ENCODE peak calls at places on chromosomes 3 and 15, in six cellular contexts. K is K562, O is HepG2, F is GM12891, V is H1, P is GM12878. C is an unnamed sample.

GRCh38 chr3:122572940-122573412 is 4.5 kb upstream of the PARP15 start:
- DNase-seq in K (no peak), O (peak; percentile 88), F (no peak), V (no peak), P (peak; percentile 77), C (no peak)

GRCh38 chr3:170644711-170645110 is 58.8 kb upstream of the SLC7A14 start:
- DNase-seq in K (no peak), O (no peak), F (no peak), V (no peak), P (no peak), C (no peak)

GRCh38 chr3:76497636-76498035 is 542.3 kb upstream of the ROBO2 start:
- DNase-seq in K (no peak), O (peak; percentile 1), F (no peak), V (peak; percentile 54), P (no peak), C (no peak)

GRCh38 chr3:186953011-186953487 is 22.7 kb downstream of the ST6GAL1 start:
- DNase-seq in K (no peak), O (no peak), F (no peak), V (no peak), P (no peak), C (no peak)

GRCh38 chr15:74402337-74402839 is 31.4 kb downstream of the SEMA7A start:
- DNase-seq in K (no peak), O (no peak), F (no peak), V (no peak), P (no peak), C (no peak)

GRCh38 chr3:53162672-53163458 is 1.9 kb downstream of the PRKCD start:
- DNase-seq in K (peak; percentile 31), O (no peak), F (no peak), V (no peak), P (no peak), C (no peak)

GRCh38 chr15:48486228-48486627 is 155.0 kb downstream of the DUT start:
- DNase-seq in K (no peak), O (no peak), F (no peak), V (no peak), P (peak; percentile 20), C (no peak)

GRCh38 chr15:88656760-88657221 is 18.0 kb downstream of the ISG20 start:
- DNase-seq in K (no peak), O (no peak), F (peak; percentile 68), V (no peak), P (peak; percentile 56), C (peak; percentile 74)

GRCh38 chr3:50246517-50246954 is 10.5 kb downstream of the GNAI2 start:
- DNase-seq in K (peak; percentile 49), O (no peak), F (peak; percentile 83), V (no peak), P (no peak), C (peak; percentile 79)

GRCh38 chr3:120559228-120560061 is 36.7 kb upstream of the NDUFB4 start:
- DNase-seq in K (peak; percentile 17), O (peak; percentile 15), F (no peak), V (peak; percentile 76), P (no peak), C (no peak)

GRCh38 chr3:177026505-177027277 is 170.6 kb downstream of the TBL1XR1 start:
- DNase-seq in K (no peak), O (no peak), F (no peak), V (no peak), P (no peak), C (no peak)

GRCh38 chr3:24004171-24004938 is 59.3 kb downstream of the NR1D2 start:
- DNase-seq in K (no peak), O (no peak), F (no peak), V (no peak), P (peak; percentile 26), C (no peak)

GRCh38 chr3:44845528-44846520 is 15.9 kb upstream of the TMEM42 start:
- DNase-seq in K (no peak), O (no peak), F (no peak), V (no peak), P (no peak), C (no peak)

GRCh38 chr3:168061332-168061996 is 34.3 kb downstream of the GOLIM4 start:
- DNase-seq in K (no peak), O (peak; percentile 13), F (no peak), V (no peak), P (no peak), C (no peak)

GRCh38 chr3:141646760-141647561 is 91.1 kb upstream of the RNF7 start:
- DNase-seq in K (peak; percentile 65), O (peak; percentile 69), F (no peak), V (no peak), P (no peak), C (no peak)

GRCh38 chr3:134426660-134427181 is 52.5 kb upstream of the AMOTL2 start:
- DNase-seq in K (no peak), O (no peak), F (no peak), V (no peak), P (no peak), C (no peak)

GRCh38 chr3:4471907-4472306 is 4.8 kb upstream of the SUMF1 start:
- DNase-seq in K (no peak), O (no peak), F (no peak), V (no peak), P (no peak), C (no peak)

GRCh38 chr3:117674321-117674720 is 964.7 kb downstream of the TUSC7 start:
- DNase-seq in K (no peak), O (no peak), F (no peak), V (no peak), P (no peak), C (no peak)

GRCh38 chr3:13194285-13195209 is 121.3 kb upstream of the IQSEC1 start:
- DNase-seq in K (no peak), O (peak; percentile 77), F (no peak), V (no peak), P (no peak), C (no peak)

GRCh38 chr3:64129106-64129505 is 96.2 kb downstream of the PRICKLE2 start:
- DNase-seq in K (no peak), O (no peak), F (no peak), V (no peak), P (no peak), C (no peak)

DNA sequence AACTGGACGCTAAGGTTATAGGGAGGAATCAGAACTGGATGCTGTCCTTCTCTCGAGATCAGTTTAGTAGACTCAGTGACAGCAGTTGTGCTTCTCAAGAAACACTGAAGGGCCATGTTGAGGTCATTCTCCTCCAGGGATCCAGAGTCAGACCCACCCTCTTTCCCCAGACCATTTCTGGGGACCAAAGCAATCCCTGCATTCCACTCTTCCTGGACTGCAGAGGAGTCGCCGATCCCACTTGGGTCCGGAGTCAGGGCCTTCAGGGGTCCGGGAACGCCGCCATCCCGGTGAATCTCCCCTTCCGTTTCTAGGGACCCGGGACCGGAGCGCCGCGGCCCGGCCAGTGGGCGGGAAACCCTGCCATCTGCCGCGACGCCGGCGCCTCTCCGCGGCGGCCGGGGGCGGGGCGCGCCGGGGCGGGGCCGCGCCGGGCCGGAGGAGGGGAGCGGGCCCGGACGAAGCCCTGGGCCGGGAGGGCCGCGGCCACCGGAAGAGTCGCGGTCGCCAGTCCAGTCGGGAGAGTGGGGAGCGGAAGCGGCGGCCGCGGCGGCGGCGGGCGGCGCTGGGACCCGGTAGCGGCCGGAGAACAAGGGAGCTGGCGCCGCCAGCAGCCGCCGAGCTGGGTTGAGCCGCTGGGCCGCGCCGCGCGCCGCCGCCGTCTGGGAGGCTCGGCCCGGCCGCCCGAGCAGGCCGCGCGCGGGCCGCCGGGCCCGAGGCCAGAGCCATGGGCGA is at the start of gene DVL3:
- DNase-seq in K (peak; percentile 93), O (peak; percentile 50), F (peak; percentile 75), V (peak; percentile 76), P (no peak), C (peak; percentile 88)
- TF ChIP-seq POLR2A in K (peak; percentile 51), O (peak; percentile 60), F (no peak), V (peak; percentile 57), P (peak; percentile 55), C (no peak)

GRCh38 chr3:143650827-143651226 is 197.4 kb downstream of the SLC9A9 start:
- DNase-seq in K (no peak), O (no peak), F (no peak), V (no peak), P (no peak), C (no peak)
- TF ChIP-seq TAF1 in K (no peak), O (no peak), F (no peak), V (no peak), P (no peak), C (no peak)

GRCh38 chr3:183447206-183448001 is 19.0 kb upstream of the MCF2L2 start:
- DNase-seq in K (peak; percentile 92), O (peak; percentile 92), F (peak; percentile 50), V (peak; percentile 95), P (peak; percentile 43), C (peak; percentile 43)
- TF ChIP-seq POLR2A in K (peak; percentile 97), O (peak; percentile 97), F (peak; percentile 83), V (peak; percentile 97), P (peak; percentile 92), C (peak; percentile 68)

GRCh38 chr3:194218646-194219453 is 82.9 kb downstream of the HES1 start:
- DNase-seq in K (no peak), O (no peak), F (no peak), V (no peak), P (no peak), C (no peak)
- TF ChIP-seq TAF1 in K (no peak), O (no peak), F (no peak), V (no peak), P (no peak), C (no peak)

GRCh38 chr3:194162070-194162678 is 26.2 kb downstream of the HES1 start:
- DNase-seq in K (no peak), O (peak; percentile 17), F (no peak), V (no peak), P (no peak), C (no peak)

GRCh38 chr3:194163697-194164096 is 27.7 kb downstream of the HES1 start:
- DNase-seq in K (no peak), O (no peak), F (no peak), V (no peak), P (no peak), C (no peak)

GRCh38 chr3:194162817-194163584 is 27.1 kb downstream of the HES1 start:
- DNase-seq in K (no peak), O (no peak), F (no peak), V (no peak), P (no peak), C (no peak)

GRCh38 chr3:194160158-194160557 is 24.2 kb downstream of the HES1 start:
- DNase-seq in K (no peak), O (no peak), F (no peak), V (no peak), P (no peak), C (no peak)

GRCh38 chr3:194161181-194162045 is 25.5 kb downstream of the HES1 start:
- DNase-seq in K (no peak), O (peak; percentile 62), F (no peak), V (no peak), P (no peak), C (no peak)
- TF ChIP-seq POLR2A in K (no peak), O (no peak), F (no peak), V (no peak), P (no peak), C (no peak)

GRCh38 chr3:78875431-78875830 is 892.4 kb downstream of the ROBO1 start:
- DNase-seq in K (no peak), O (no peak), F (no peak), V (no peak), P (no peak), C (no peak)

GRCh38 chr3:78873641-78874040 is 894.2 kb downstream of the ROBO1 start:
- DNase-seq in K (no peak), O (no peak), F (no peak), V (no peak), P (no peak), C (no peak)

GRCh38 chr3:78871048-78871447 is 896.8 kb downstream of the ROBO1 start:
- DNase-seq in K (no peak), O (no peak), F (no peak), V (no peak), P (peak; percentile 47), C (no peak)

GRCh38 chr3:78870484-78870883 is 897.3 kb downstream of the ROBO1 start:
- DNase-seq in K (no peak), O (peak; percentile 52), F (no peak), V (no peak), P (no peak), C (no peak)

GRCh38 chr3:78872195-78872594 is 895.6 kb downstream of the ROBO1 start:
- DNase-seq in K (no peak), O (peak; percentile 89), F (no peak), V (no peak), P (no peak), C (no peak)
- TF ChIP-seq TAF1 in K (no peak), O (no peak), F (no peak), V (no peak), P (no peak), C (no peak)